ENCODE peak calls at places on chromosomes 2 and 18, in nine cellular contexts. S is IMR-90, L is stomach, P is fibroblast of lung, Q is tibial nerve, B is heart left ventricle, R is H1, Y is esophagus squamous epithelium, N is BE2C. O is an unnamed sample. For H3K36me3, the result is how much of the 10 kb centered on the place peaks cover.

GRCh38 chr18:39841133-39842041 is 2113.6 kb upstream of the PIK3C3 start:
- DNase-seq in S (peak), L (peak), P (peak), Q (peak), B (peak), R (peak), Y (no peak), N (peak), O (peak)

GRCh38 chr2:34656632-34657031 is 1057.5 kb upstream of the FAM98A start:
- DNase-seq in S (no peak), L (no peak), P (no peak), Q (no peak), B (no peak), R (no peak), Y (no peak), N (no peak), O (no peak)

GRCh38 chr18:56770873-56771272 is 119.7 kb downstream of the WDR7 start:
- DNase-seq in S (peak), L (no peak), P (peak), Q (no peak), B (no peak), R (no peak), Y (no peak), N (no peak), O (no peak)

GRCh38 chr2:27954771-27955384 is 64.3 kb downstream of the BABAM2 start:
- DNase-seq in S (peak), L (no peak), P (peak), Q (peak), B (peak), R (no peak), Y (peak), N (peak), O (no peak)

GRCh38 chr2:241410739-241411176 is 54.7 kb downstream of the FARP2 start:
- DNase-seq in S (peak), L (peak), P (peak), Q (no peak), B (no peak), R (no peak), Y (no peak), N (no peak), O (peak)

GRCh38 chr2:207473203-207473865 is 56.4 kb upstream of the CREB1 start:
- DNase-seq in S (peak), L (peak), P (peak), Q (peak), B (peak), R (peak), Y (no peak), N (peak), O (no peak)

GRCh38 chr2:33617989-33618388 is 18.9 kb upstream of the FAM98A start:
- DNase-seq in S (no peak), L (no peak), P (no peak), Q (no peak), B (no peak), R (no peak), Y (no peak), N (no peak), O (no peak)

GRCh38 chr2:160377204-160377995 is 116.2 kb downstream of the RBMS1 start:
- DNase-seq in S (peak), L (no peak), P (peak), Q (no peak), B (no peak), R (no peak), Y (no peak), N (no peak), O (no peak)

GRCh38 chr2:13113016-13113415 is 396.3 kb downstream of the TRIB2 start:
- DNase-seq in S (no peak), L (no peak), P (no peak), Q (no peak), B (no peak), R (no peak), Y (no peak), N (no peak), O (no peak)

DNA sequence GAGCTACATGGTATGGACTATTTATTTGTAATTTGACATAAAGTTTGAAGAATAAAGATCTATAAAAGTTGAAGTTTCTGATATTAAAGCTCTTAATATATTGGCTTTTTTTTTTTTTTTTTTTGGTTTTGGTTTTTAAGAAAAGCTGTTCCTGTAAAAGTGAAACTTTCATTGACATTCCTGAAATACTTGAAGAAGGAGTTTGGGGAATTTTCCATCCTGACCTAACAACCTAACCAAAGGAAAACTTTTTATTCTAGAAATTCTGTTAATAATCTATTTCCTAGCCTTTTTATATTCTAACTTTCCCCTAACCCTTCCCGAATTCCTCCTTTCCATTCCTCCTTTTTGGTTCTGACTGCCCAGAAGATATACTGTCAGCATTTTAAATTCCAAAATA is 83.7 kb downstream of the ACSL3 start:
- DNase-seq in S (peak), L (no peak), P (no peak), Q (no peak), B (no peak), R (no peak), Y (no peak), N (no peak), O (no peak)
- H3K4me3 ChIP-seq in S (no peak), L (no peak), P (no peak), Q (no peak), B (no peak), R (no peak), Y (no peak), N (no peak), O (no peak)

DNA sequence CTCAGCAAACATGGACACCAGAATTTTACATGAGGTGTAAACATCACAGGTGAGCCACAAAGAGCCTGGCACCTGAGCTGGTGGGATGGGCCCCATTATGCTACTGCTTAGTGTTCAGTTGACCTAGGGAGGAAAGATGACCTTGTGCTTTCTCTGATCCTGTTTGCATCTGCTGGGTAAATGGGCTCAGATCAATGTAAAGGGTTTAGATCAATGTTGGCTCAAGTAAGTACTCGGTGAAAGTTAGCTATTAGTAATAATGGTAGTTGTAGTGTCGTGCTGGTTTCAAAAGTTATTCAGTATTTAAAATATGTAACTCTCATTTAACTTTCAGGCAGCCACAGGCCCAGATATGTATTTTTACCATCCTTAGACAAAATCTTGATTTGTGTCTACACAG is 19.8 kb downstream of the ABHD3 start:
- DNase-seq in S (no peak), L (no peak), P (no peak), Q (no peak), B (no peak), R (no peak), Y (no peak), N (no peak), O (no peak)
- H3K36me3 ChIP-seq in S (under half), L (under half), P (under half), Q (under half), B (under half), R (under half), Y (under half), N (under half), O (under half)

DNA sequence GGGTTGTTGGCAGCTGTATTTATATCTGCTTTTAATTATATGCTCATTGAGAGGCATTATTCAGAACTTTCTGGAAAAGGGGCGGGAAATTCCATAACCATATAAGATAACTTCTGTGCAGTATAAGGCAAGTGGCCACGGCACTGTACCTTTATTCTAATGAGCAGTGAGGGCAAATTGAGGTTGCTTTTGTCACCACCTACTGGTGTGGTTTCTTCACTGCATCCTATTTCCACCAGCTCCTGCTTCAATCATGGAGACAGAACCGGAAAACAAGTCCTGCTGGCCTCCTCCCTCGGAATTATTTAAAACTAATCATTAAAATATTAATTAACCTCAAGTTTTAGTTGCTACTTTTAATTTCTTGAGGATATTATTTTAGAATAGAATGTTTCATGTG is 759.4 kb downstream of the CBLN2 start:
- DNase-seq in S (no peak), L (no peak), P (no peak), Q (no peak), B (no peak), R (no peak), Y (no peak), N (peak), O (no peak)
- TF ChIP-seq CTCF in S (peak), L (no peak), P (no peak), Q (no peak), B (no peak), R (no peak), Y (no peak), N (peak), O (no peak)

GRCh38 chr2:1685957-1686783 is 58.1 kb downstream of the PXDN start:
- DNase-seq in S (peak), L (no peak), P (no peak), Q (no peak), B (no peak), R (peak), Y (no peak), N (no peak), O (no peak)
- H3K4me3 ChIP-seq in S (no peak), L (no peak), P (no peak), Q (no peak), B (no peak), R (no peak), Y (no peak), N (no peak), O (no peak)

GRCh38 chr2:233459426-233459825 is 105.1 kb downstream of the DGKD start:
- DNase-seq in S (no peak), L (no peak), P (no peak), Q (no peak), B (no peak), R (no peak), Y (no peak), N (no peak), O (no peak)

GRCh38 chr2:233462202-233462785 is 104.3 kb downstream of the USP40 start:
- DNase-seq in S (no peak), L (no peak), P (no peak), Q (no peak), B (peak), R (no peak), Y (no peak), N (peak), O (no peak)

GRCh38 chr2:233462826-233463470 is 103.6 kb downstream of the USP40 start:
- DNase-seq in S (no peak), L (no peak), P (no peak), Q (no peak), B (peak), R (no peak), Y (no peak), N (peak), O (no peak)

GRCh38 chr2:233460726-233461431 is 105.7 kb downstream of the USP40 start:
- DNase-seq in S (no peak), L (peak), P (no peak), Q (no peak), B (peak), R (no peak), Y (no peak), N (peak), O (no peak)

GRCh38 chr2:233461481-233461891 is 105.1 kb downstream of the USP40 start:
- DNase-seq in S (no peak), L (no peak), P (no peak), Q (no peak), B (peak), R (no peak), Y (no peak), N (peak), O (no peak)
- H3K36me3 ChIP-seq in S (under half), L (half or more), P (under half), Q (under half), B (half or more), R (under half), Y (under half), N (under half), O (under half)

GRCh38 chr2:42958036-42958370 is 165.6 kb upstream of the HAAO start:
- DNase-seq in S (no peak), L (no peak), P (no peak), Q (no peak), B (no peak), R (no peak), Y (no peak), N (no peak), O (no peak)

GRCh38 chr2:42951263-42951938 is 159.0 kb upstream of the HAAO start:
- DNase-seq in S (no peak), L (no peak), P (no peak), Q (peak), B (peak), R (no peak), Y (no peak), N (no peak), O (no peak)

GRCh38 chr2:42953216-42953615 is 160.8 kb upstream of the HAAO start:
- DNase-seq in S (no peak), L (no peak), P (no peak), Q (no peak), B (no peak), R (no peak), Y (no peak), N (no peak), O (no peak)

GRCh38 chr2:42957109-42958035 is 165.0 kb upstream of the HAAO start:
- DNase-seq in S (peak), L (no peak), P (no peak), Q (no peak), B (no peak), R (no peak), Y (no peak), N (no peak), O (no peak)

DNA sequence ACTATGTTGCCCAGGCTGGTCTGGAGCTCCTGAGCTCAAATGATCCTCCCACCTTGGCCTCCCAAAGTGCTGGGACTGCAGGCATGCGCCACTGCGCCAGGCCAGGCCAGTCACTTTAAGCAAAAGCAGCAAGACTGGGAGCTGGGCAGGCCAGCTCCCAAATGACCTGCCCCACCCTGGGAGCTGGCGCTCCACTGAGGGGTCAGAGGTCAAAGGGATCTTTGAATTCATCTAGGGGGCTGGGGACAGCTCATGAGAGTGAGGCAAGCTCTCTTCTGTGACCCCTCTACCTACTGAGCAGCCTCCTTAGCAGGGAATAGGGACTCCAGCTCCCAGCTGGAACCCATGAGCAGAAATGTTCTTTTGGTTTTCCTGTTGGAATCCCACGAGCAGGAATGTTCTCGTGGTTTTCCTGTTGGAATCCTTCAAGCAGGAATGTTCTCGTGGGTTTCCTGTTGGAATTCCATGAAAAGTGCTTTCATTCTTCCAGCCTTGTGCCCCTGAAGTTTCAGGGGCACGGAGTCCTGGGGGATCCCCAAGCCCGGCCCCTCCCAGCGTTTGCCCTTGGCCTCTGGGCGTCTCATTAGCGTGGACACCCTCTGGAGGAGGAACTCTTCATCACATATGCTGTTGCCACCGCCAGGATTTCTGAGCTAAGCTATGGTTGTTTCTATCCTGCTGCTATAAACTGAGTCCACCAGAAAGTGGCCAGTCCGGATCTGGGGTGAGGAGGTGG is 162.0 kb upstream of the HAAO start:
- DNase-seq in S (peak), L (no peak), P (peak), Q (no peak), B (no peak), R (no peak), Y (no peak), N (no peak), O (no peak)
- TF ChIP-seq CTCF in S (no peak), L (no peak), P (no peak), Q (no peak), B (no peak), R (no peak), Y (no peak), N (no peak), O (no peak)

GRCh38 chr2:75055820-75056675 is 97.6 kb downstream of the POLE4 start:
- DNase-seq in S (peak), L (no peak), P (no peak), Q (no peak), B (no peak), R (peak), Y (no peak), N (no peak), O (no peak)
- H3K4me3 ChIP-seq in S (no peak), L (no peak), P (no peak), Q (no peak), B (no peak), R (peak), Y (no peak), N (no peak), O (no peak)

GRCh38 chr18:13520741-13521140 is 205.6 kb downstream of the FAM210A start:
- DNase-seq in S (no peak), L (no peak), P (no peak), Q (no peak), B (no peak), R (no peak), Y (no peak), N (no peak), O (no peak)
- H3K36me3 ChIP-seq in S (under half), L (under half), P (under half), Q (under half), B (under half), R (under half), Y (under half), N (under half), O (under half)

DNA sequence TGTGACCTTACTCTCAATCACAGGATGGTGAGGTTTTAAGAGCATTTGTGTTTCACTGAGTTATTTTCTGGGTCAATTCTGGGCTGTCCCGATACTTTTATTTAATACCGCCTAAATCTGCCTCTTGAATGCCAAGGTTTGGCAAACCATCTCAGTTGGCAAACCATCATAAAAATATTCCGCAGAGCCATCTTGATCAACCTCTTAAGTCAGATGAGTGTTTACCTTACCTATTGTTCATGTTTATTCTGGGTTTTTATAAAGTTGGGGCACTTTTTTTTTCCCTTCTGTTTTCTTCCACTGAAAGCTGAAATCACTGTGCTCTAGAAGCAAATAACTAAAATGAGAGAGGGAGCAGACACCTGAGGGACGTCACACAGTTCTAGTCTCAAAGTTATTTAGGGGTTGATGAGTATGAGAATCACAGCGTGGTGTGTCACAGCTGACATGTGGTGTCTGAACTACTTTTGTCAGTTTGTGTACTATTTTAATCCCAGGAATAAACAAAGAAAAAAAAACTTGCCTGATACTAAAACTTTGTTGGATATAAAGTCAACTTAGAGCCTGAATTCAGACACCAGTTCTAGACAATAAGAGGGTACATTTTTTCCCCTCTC is 48.6 kb downstream of the ETAA1 start:
- DNase-seq in S (peak), L (no peak), P (no peak), Q (no peak), B (no peak), R (no peak), Y (no peak), N (no peak), O (no peak)
- TF ChIP-seq CTCF in S (no peak), L (no peak), P (no peak), Q (no peak), B (no peak), R (no peak), Y (no peak), N (no peak), O (no peak)

GRCh38 chr2:113910967-113911678 is 21.2 kb downstream of the ACTR3 start:
- DNase-seq in S (no peak), L (no peak), P (peak), Q (no peak), B (no peak), R (no peak), Y (no peak), N (no peak), O (no peak)

GRCh38 chr2:113910110-113910717 is 20.3 kb downstream of the ACTR3 start:
- DNase-seq in S (peak), L (no peak), P (no peak), Q (no peak), B (no peak), R (no peak), Y (no peak), N (no peak), O (no peak)

GRCh38 chr2:113906647-113907046 is 16.8 kb downstream of the ACTR3 start:
- DNase-seq in S (no peak), L (no peak), P (no peak), Q (no peak), B (no peak), R (no peak), Y (no peak), N (no peak), O (no peak)

GRCh38 chr2:113901943-113902342 is 12.1 kb downstream of the ACTR3 start:
- DNase-seq in S (no peak), L (no peak), P (no peak), Q (no peak), B (no peak), R (no peak), Y (no peak), N (no peak), O (no peak)

DNA sequence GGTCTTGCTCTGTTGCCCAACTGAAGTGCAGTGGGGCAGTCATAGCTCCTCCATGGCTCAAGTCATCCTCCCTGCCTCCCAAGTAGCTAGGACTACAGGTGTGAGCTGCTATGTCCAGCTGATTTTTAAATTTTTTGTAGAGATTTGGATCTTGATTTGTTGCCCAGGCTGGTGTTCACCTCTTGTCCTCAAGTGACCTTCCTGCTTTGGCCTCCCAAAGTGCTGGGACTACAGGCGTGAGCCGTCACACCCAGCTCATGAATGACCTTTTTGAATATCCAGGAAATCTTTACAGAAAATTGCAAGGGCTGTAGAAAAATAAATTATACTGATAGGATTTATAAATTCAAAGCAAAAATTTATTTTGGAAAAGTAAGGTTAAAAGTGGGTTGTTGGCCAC is 17.4 kb downstream of the ACTR3 start:
- DNase-seq in S (no peak), L (no peak), P (no peak), Q (no peak), B (no peak), R (no peak), Y (no peak), N (no peak), O (no peak)
- H3K4me3 ChIP-seq in S (no peak), L (no peak), P (no peak), Q (no peak), B (no peak), R (no peak), Y (no peak), N (no peak), O (no peak)

O was measured in pancreas.